ENCODE peak calls at places on chromosome 15, in six cellular contexts. B is CD8-positive, alpha-beta memory T cell; X is IMR-90; C is SJSA1; D is stomach; U is ovary. G is an unnamed sample. For H3K4me1, the result is how much of the 10 kb centered on the place peaks cover.

GRCh38 chr15:56042982-56043980 is 49.9 kb upstream of the NEDD4 start:
- DNase-seq in B (peak), X (no peak), C (no peak), D (no peak), U (no peak), G (no peak)

GRCh38 chr15:55859681-55860080 is 116.7 kb upstream of the PRTG start:
- DNase-seq in B (no peak), X (peak), C (no peak), D (no peak), U (no peak), G (no peak)

GRCh38 chr15:62392411-62392810 is 227.3 kb upstream of the C2CD4B start:
- DNase-seq in B (no peak), X (peak), C (no peak), D (no peak), U (peak), G (peak)

GRCh38 chr15:83210619-83211018 is 3.0 kb upstream of the HDGFL3 start:
- DNase-seq in B (no peak), X (no peak), C (no peak), D (no peak), U (no peak), G (no peak)

GRCh38 chr15:68316061-68316804 is 38.7 kb downstream of the FEM1B start:
- DNase-seq in B (peak), X (no peak), C (peak), D (peak), U (peak), G (no peak)

GRCh38 chr15:52331490-52332240 is 36.1 kb upstream of the MYO5C start:
- DNase-seq in B (peak), X (peak), C (no peak), D (peak), U (no peak), G (no peak)

GRCh38 chr15:83100072-83100646 is 7.3 kb upstream of the TM6SF1 start:
- DNase-seq in B (no peak), X (no peak), C (no peak), D (no peak), U (no peak), G (no peak)

GRCh38 chr15:73065114-73065513 is 12.9 kb downstream of the NEO1 start:
- DNase-seq in B (no peak), X (no peak), C (no peak), D (no peak), U (no peak), G (no peak)

GRCh38 chr15:80834402-80834801 is 55.2 kb downstream of the CEMIP start:
- DNase-seq in B (no peak), X (no peak), C (no peak), D (no peak), U (no peak), G (no peak)

GRCh38 chr15:60412026-60412425 is 14.2 kb upstream of the ANXA2 start:
- DNase-seq in B (no peak), X (no peak), C (no peak), D (no peak), U (no peak), G (no peak)

GRCh38 chr15:68054658-68055223 is 626 bp downstream of the PIAS1 start:
- DNase-seq in B (peak), X (peak), C (peak), D (peak), U (peak), G (peak)

GRCh38 chr15:58269455-58270414 is 131.6 kb downstream of the AQP9 start:
- DNase-seq in B (no peak), X (peak), C (peak), D (no peak), U (no peak), G (no peak)

GRCh38 chr15:67820992-67821783 is 4.1 kb upstream of the SKOR1 start:
- DNase-seq in B (no peak), X (peak), C (peak), D (peak), U (peak), G (peak)

DNA sequence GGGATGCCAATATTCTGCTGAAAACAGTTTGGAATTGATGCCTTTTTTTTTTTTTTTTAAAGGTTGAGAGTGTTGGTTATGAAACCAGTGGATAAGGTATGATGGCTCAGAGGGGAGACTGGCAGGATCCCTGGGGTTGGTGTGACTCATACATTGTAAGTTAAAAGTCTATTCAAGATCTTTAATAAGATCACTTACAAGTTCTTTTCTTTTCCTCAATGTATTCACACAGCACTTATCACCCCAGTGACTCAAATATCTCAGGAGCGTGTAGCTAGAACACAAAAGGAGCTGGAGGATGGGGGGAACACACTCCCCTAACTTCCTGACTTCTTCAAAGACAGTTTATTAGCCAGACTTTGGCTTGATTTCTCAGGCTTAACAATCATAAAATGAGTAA is 285.2 kb downstream of the SV2B start:
- DNase-seq in B (no peak), X (no peak), C (no peak), D (no peak), U (no peak), G (no peak)
- H3K4me1 ChIP-seq in B (under half), X (under half), C (under half), D (under half), U (under half), G (under half)

GRCh38 chr15:41805711-41806110 is 22.2 kb upstream of the JMJD7 start:
- DNase-seq in B (no peak), X (no peak), C (no peak), D (no peak), U (no peak), G (no peak)
- H3K27ac ChIP-seq in B (no peak), X (no peak), C (no peak), D (no peak), U (no peak), G (no peak)

DNA sequence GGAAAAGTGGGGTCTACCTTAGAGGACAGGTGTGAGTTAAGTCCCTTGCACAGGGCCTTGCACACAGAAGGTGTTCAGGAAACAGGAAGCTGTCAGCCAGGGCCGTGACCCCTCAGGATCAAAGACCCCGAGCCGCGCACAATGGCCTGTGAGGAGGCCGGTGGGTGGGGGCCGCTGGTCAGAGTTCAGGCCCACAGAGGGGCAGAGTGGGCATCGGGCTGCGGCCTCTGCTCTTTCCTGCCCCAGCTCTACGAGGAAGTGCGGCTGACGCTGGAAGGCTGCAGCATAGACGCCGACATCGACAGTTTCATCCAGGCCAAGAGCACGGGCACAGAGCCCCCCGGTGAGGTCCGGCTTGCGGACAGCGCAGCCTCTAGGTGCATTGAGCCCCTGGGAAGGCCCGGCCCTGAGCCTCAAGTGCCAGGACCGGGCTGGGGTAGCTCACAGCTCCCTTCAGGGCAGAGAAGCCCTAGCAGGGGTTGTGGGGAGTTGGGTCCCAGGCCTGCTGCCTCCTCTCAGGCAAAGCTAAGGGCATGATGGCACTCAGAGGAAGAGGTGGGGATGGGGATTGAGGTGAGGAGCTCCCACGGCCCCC is 37.2 kb downstream of the PSTPIP1 start:
- DNase-seq in B (peak), X (no peak), C (no peak), D (peak), U (peak), G (no peak)
- H3K4me1 ChIP-seq in B (under half), X (under half), C (under half), D (under half), U (under half), G (under half)

DNA sequence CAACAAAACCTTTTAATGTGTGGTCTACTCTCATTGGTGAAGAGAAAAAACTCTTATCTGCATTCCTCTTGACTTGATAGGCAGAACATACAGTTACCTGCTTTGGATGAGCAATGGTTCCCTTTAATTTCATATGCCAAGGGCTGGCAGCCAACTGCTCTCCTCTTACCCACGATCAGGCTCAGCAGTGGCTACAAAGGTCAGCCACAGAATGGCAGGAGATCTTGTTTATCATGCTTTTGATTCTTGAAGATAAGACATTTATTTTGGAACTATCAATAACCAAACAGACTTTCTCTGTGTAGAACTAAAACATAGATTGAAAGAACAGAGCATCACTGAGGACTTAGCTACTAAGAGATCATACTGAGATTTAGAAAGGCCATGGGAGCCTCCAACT is 6.1 kb upstream of the IREB2 start:
- DNase-seq in B (no peak), X (no peak), C (no peak), D (no peak), U (no peak), G (no peak)
- H3K27ac ChIP-seq in B (no peak), X (no peak), C (no peak), D (no peak), U (no peak), G (no peak)

GRCh38 chr15:75666823-75667501 is 19.2 kb downstream of the SNX33 start:
- DNase-seq in B (no peak), X (peak), C (peak), D (peak), U (no peak), G (peak)
- H3K4me1 ChIP-seq in B (under half), X (under half), C (under half), D (half or more), U (under half), G (under half)

GRCh38 chr15:38648116-38648843 is 83.7 kb upstream of the RASGRP1 start:
- DNase-seq in B (no peak), X (peak), C (no peak), D (no peak), U (no peak), G (no peak)
- H3K27ac ChIP-seq in B (no peak), X (no peak), C (no peak), D (no peak), U (no peak), G (no peak)

DNA sequence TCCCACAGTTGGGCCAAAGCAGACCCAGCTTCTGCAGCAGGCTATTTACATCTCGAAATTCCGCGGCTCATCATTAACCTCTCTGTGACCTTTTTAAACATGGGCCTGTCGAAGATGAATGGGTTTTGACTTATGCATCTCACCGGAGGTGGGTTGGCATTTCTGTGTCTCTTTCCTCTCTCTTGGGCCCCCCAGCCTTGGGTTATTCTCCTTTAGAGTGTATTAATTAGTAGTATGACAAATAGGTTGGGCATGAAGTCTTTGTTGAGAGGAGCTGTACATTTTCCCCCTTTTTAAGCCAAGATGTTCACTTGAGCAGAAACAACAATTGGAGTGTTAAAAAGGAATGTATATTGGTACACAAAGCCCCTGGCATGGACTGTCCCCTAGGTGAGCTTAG is 9.8 kb downstream of the SMAD6 start:
- DNase-seq in B (no peak), X (no peak), C (peak), D (no peak), U (no peak), G (no peak)
- H3K4me1 ChIP-seq in B (under half), X (under half), C (half or more), D (half or more), U (under half), G (half or more)

GRCh38 chr15:40846846-40847224 is 3.0 kb downstream of the SPINT1 start:
- DNase-seq in B (no peak), X (no peak), C (no peak), D (peak), U (no peak), G (no peak)

GRCh38 chr15:40844543-40844981 is 714 bp downstream of the SPINT1 start:
- DNase-seq in B (peak), X (no peak), C (no peak), D (peak), U (no peak), G (peak)

GRCh38 chr15:40843885-40844542 is at the start of gene SPINT1:
- DNase-seq in B (no peak), X (no peak), C (no peak), D (peak), U (no peak), G (no peak)

GRCh38 chr15:40845036-40845435 is 1.2 kb downstream of the SPINT1 start:
- DNase-seq in B (no peak), X (no peak), C (no peak), D (no peak), U (no peak), G (no peak)

GRCh38 chr15:40845511-40846284 is 1.9 kb downstream of the SPINT1 start:
- DNase-seq in B (no peak), X (no peak), C (no peak), D (peak), U (no peak), G (no peak)
- H3K27ac ChIP-seq in B (no peak), X (no peak), C (no peak), D (peak), U (no peak), G (no peak)

GRCh38 chr15:85587707-85588441 is 206.9 kb downstream of the KLHL25 start:
- DNase-seq in B (no peak), X (peak), C (no peak), D (no peak), U (no peak), G (no peak)
- H3K4me1 ChIP-seq in B (under half), X (under half), C (under half), D (half or more), U (under half), G (half or more)

GRCh38 chr15:100216177-100216576 is 125.6 kb downstream of the ADAMTS17 start:
- DNase-seq in B (no peak), X (no peak), C (no peak), D (no peak), U (no peak), G (no peak)
- H3K27ac ChIP-seq in B (no peak), X (no peak), C (no peak), D (no peak), U (no peak), G (peak)